ENCODE peak calls at places on chromosomes 4 and X, in nine cellular contexts. M, H, L, C, W, X, E, P and B are unnamed samples.
A peak's percentile ranks its signal among the peaks of the same experiment; 100 is the strongest.

GRCh38 chr4:140186651-140187315 is 32.8 kb upstream of the MAML3 start:
- DNase-seq in M (peak; percentile 85), H (peak; percentile 66), L (peak; percentile 87), C (no peak), W (peak; percentile 34), X (no peak), E (no peak), P (no peak), B (no peak)

GRCh38 chr4:143185253-143186107 is 763 bp downstream of the USP38 start:
- DNase-seq in M (peak; percentile 42), H (peak; percentile 44), L (peak; percentile 51), C (peak; percentile 40), W (no peak), X (peak; percentile 46), E (peak; percentile 6), P (peak; percentile 41), B (peak; percentile 65)

GRCh38 chr4:98092833-98093439 is 50.3 kb downstream of the STPG2 start:
- DNase-seq in M (peak; percentile 44), H (peak; percentile 39), L (peak; percentile 35), C (peak; percentile 35), W (peak; percentile 27), X (peak; percentile 24), E (no peak), P (peak; percentile 30), B (peak; percentile 40)

GRCh38 chrX:16138108-16138427 is 14.7 kb downstream of the GRPR start:
- DNase-seq in M (no peak), H (peak; percentile 28), L (no peak), C (peak; percentile 48), W (peak; percentile 12), X (peak; percentile 65), E (no peak), P (no peak), B (peak; percentile 28)

GRCh38 chrX:68365356-68365755 is 67.9 kb downstream of the OPHN1 start:
- DNase-seq in M (no peak), H (no peak), L (no peak), C (no peak), W (no peak), X (no peak), E (no peak), P (no peak), B (no peak)

GRCh38 chr4:182533948-182534347 is 290.7 kb downstream of the TENM3 start:
- DNase-seq in M (peak; percentile 56), H (no peak), L (peak; percentile 10), C (no peak), W (no peak), X (no peak), E (no peak), P (no peak), B (no peak)

GRCh38 chr4:63786181-63786580 is 623.1 kb downstream of the TECRL start:
- DNase-seq in M (no peak), H (no peak), L (no peak), C (no peak), W (no peak), X (no peak), E (no peak), P (no peak), B (no peak)

GRCh38 chrX:23803931-23804381 is 21.0 kb downstream of the SAT1 start:
- DNase-seq in M (peak; percentile 83), H (peak; percentile 67), L (peak; percentile 73), C (no peak), W (no peak), X (no peak), E (no peak), P (no peak), B (no peak)

GRCh38 chr4:56289934-56290333 is 97.4 kb downstream of the AASDH start:
- DNase-seq in M (no peak), H (no peak), L (peak; percentile 17), C (no peak), W (no peak), X (no peak), E (peak; percentile 27), P (no peak), B (no peak)

GRCh38 chr4:48127231-48127881 is 6.7 kb downstream of the TXK start:
- DNase-seq in M (peak; percentile 30), H (no peak), L (no peak), C (peak; percentile 29), W (no peak), X (no peak), E (no peak), P (no peak), B (peak; percentile 88)

GRCh38 chr4:113564493-113564892 is 197.0 kb downstream of the CAMK2D start:
- DNase-seq in M (no peak), H (no peak), L (no peak), C (no peak), W (no peak), X (peak; percentile 67), E (no peak), P (no peak), B (no peak)

GRCh38 chr4:99657801-99658200 is at the start of gene C4orf54:
- DNase-seq in M (peak; percentile 78), H (no peak), L (no peak), C (no peak), W (no peak), X (no peak), E (no peak), P (no peak), B (no peak)

GRCh38 chrX:56782362-56782761 is 53.3 kb downstream of the NBDY start:
- DNase-seq in M (no peak), H (no peak), L (peak; percentile 5), C (no peak), W (no peak), X (no peak), E (no peak), P (peak; percentile 39), B (no peak)

GRCh38 chr4:92678292-92678691 is 374.5 kb downstream of the GRID2 start:
- DNase-seq in M (peak; percentile 56), H (no peak), L (no peak), C (no peak), W (no peak), X (no peak), E (no peak), P (no peak), B (no peak)

GRCh38 chr4:67614186-67614585 is 55.7 kb downstream of the STAP1 start:
- DNase-seq in M (no peak), H (no peak), L (no peak), C (no peak), W (no peak), X (no peak), E (no peak), P (no peak), B (no peak)

GRCh38 chr4:82799006-82799881 is 648 bp upstream of the SCD5 start:
- DNase-seq in M (peak; percentile 10), H (no peak), L (peak; percentile 48), C (peak; percentile 66), W (no peak), X (no peak), E (peak; percentile 44), P (peak; percentile 75), B (peak; percentile 38)

GRCh38 chr4:180436366-180436765 is 1806.8 kb upstream of the TENM3 start:
- DNase-seq in M (no peak), H (no peak), L (no peak), C (no peak), W (no peak), X (no peak), E (no peak), P (no peak), B (no peak)

GRCh38 chrX:21181232-21181853 is 192.9 kb upstream of the CNKSR2 start:
- DNase-seq in M (peak; percentile 1), H (no peak), L (no peak), C (no peak), W (no peak), X (no peak), E (no peak), P (no peak), B (no peak)

GRCh38 chr4:159787901-159788300 is 685.0 kb downstream of the RAPGEF2 start:
- DNase-seq in M (peak; percentile 50), H (no peak), L (no peak), C (no peak), W (no peak), X (no peak), E (no peak), P (no peak), B (no peak)

DNA sequence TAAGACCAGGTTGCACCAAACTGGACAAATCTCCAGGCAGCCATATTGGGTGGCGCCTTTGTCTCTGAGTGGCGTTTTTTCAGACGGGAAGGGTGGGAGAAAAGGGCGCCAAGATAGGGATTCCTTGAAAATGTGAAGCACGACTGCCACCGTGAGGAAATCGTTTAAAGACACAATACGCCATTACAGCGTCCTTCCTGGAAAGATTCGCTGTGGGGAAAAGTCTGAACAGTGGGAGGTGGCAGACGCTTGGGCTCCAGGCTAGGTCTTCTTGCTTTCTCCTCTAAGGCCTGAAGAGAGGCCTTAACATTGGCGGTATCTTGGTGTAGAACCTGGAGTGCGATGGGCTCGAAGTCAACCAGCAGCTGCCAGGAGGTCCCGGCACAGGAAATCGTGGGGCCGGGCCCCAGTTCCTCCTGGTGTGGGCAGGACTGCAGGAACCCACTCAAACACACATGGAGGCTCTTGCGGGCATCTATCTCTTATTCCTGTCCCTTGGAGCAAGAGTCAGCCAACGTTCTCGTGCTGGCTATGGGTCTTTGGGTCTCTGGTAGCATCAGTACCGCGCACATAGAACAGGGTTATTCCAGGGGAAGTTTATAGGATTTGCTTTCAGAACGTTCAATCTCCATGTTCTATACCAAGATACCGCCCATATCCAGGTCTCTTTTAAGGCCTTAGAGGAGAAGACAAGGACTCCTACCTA is 208.8 kb downstream of the OR13H1 start:
- DNase-seq in M (peak; percentile 60), H (no peak), L (no peak), C (no peak), W (no peak), X (no peak), E (peak; percentile 14), P (peak; percentile 76), B (no peak)
- TF ChIP-seq EZH2phosphoT487 in M (no peak), H (no peak), L (no peak), C (no peak), W (no peak), X (no peak), E (no peak), P (no peak), B (no peak)

GRCh38 chrX:53324803-53325202 is 43.4 kb upstream of the IQSEC2 start:
- DNase-seq in M (no peak), H (no peak), L (no peak), C (no peak), W (no peak), X (no peak), E (no peak), P (no peak), B (no peak)
- TF ChIP-seq EZH2phosphoT487 in M (no peak), H (no peak), L (no peak), C (no peak), W (no peak), X (no peak), E (no peak), P (no peak), B (no peak)

DNA sequence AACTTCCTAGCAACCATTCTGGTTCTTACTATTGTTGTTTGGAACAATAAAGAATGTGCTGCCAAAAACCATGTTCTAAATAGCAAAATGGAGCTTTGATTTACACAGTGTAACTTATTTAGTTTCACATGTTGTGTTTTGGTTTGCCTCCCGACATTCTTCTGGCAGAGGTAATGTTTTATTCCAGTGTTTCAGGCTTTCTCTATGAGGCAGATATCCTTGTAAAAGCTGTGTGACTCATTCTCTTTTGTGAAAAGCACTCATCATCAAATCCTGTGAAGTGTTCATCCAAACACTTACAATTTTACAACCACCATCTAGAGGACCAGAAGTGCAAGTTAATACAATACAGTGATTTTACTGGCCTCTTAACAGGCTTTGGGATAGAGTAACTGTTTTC is 219.0 kb upstream of the GIMD1 start:
- DNase-seq in M (peak; percentile 80), H (peak; percentile 31), L (peak; percentile 86), C (no peak), W (no peak), X (no peak), E (no peak), P (no peak), B (no peak)
- TF ChIP-seq EZH2phosphoT487 in M (no peak), H (no peak), L (no peak), C (no peak), W (no peak), X (no peak), E (no peak), P (no peak), B (no peak)

GRCh38 chrX:10617964-10618342 is 2.4 kb downstream of the MID1 start:
- DNase-seq in M (peak; percentile 93), H (no peak), L (peak; percentile 63), C (no peak), W (no peak), X (no peak), E (peak; percentile 11), P (no peak), B (no peak)
- TF ChIP-seq EZH2phosphoT487 in M (no peak), H (no peak), L (no peak), C (no peak), W (no peak), X (no peak), E (no peak), P (no peak), B (no peak)